ENCODE peak calls at places on chromosomes 5 and 9, in nine cellular contexts. One of them, this sample, is unnamed.

GRCh38 chr5:150816946-150817345 is 29.4 kb upstream of the IRGM start:
- DNase-seq in lung microvascular endothelial cell: no peak
- DNase-seq in NB4: no peak
- DNase-seq in MCF 10A: no peak
- DNase-seq in left ventricle myocardium inferior: no peak
- DNase-seq in stimulated activated CD8-positive, alpha-beta memory T cell treated with anti-CD3 and anti-CD28 coated beads, Interleukin-2, amount 100 ng/mL, for 1 hour: no peak
- DNase-seq in retinal pigment epithelial cell: no peak
- DNase-seq in NCI-H460: no peak
- DNase-seq in ELF-1: peak
- DNase-seq in this sample: no peak

GRCh38 chr5:132734687-132735086 is 2.7 kb downstream of the KIF3A start:
- DNase-seq in lung microvascular endothelial cell: no peak
- DNase-seq in NB4: no peak
- DNase-seq in MCF 10A: no peak
- DNase-seq in left ventricle myocardium inferior: no peak
- DNase-seq in stimulated activated CD8-positive, alpha-beta memory T cell treated with anti-CD3 and anti-CD28 coated beads, Interleukin-2, amount 100 ng/mL, for 1 hour: no peak
- DNase-seq in retinal pigment epithelial cell: no peak
- DNase-seq in NCI-H460: no peak
- DNase-seq in ELF-1: no peak
- DNase-seq in this sample: no peak

GRCh38 chr9:104923289-104923688 is 4.7 kb downstream of the ABCA1 start:
- DNase-seq in lung microvascular endothelial cell: no peak
- DNase-seq in NB4: peak
- DNase-seq in MCF 10A: peak
- DNase-seq in left ventricle myocardium inferior: no peak
- DNase-seq in stimulated activated CD8-positive, alpha-beta memory T cell treated with anti-CD3 and anti-CD28 coated beads, Interleukin-2, amount 100 ng/mL, for 1 hour: no peak
- DNase-seq in retinal pigment epithelial cell: peak
- DNase-seq in NCI-H460: no peak
- DNase-seq in ELF-1: no peak
- DNase-seq in this sample: no peak

GRCh38 chr5:68456756-68457217 is 241.2 kb downstream of the PIK3R1 start:
- DNase-seq in lung microvascular endothelial cell: peak
- DNase-seq in NB4: no peak
- DNase-seq in MCF 10A: peak
- DNase-seq in left ventricle myocardium inferior: no peak
- DNase-seq in stimulated activated CD8-positive, alpha-beta memory T cell treated with anti-CD3 and anti-CD28 coated beads, Interleukin-2, amount 100 ng/mL, for 1 hour: no peak
- DNase-seq in retinal pigment epithelial cell: peak
- DNase-seq in NCI-H460: no peak
- DNase-seq in ELF-1: no peak
- DNase-seq in this sample: peak

GRCh38 chr9:112049834-112050516 is 125.1 kb downstream of the SUSD1 start:
- DNase-seq in lung microvascular endothelial cell: no peak
- DNase-seq in NB4: no peak
- DNase-seq in MCF 10A: no peak
- DNase-seq in left ventricle myocardium inferior: no peak
- DNase-seq in stimulated activated CD8-positive, alpha-beta memory T cell treated with anti-CD3 and anti-CD28 coated beads, Interleukin-2, amount 100 ng/mL, for 1 hour: no peak
- DNase-seq in retinal pigment epithelial cell: no peak
- DNase-seq in NCI-H460: no peak
- DNase-seq in ELF-1: no peak
- DNase-seq in this sample: no peak

GRCh38 chr5:173056783-173057061 is 570 bp downstream of the CREBRF start:
- DNase-seq in lung microvascular endothelial cell: no peak
- DNase-seq in NB4: no peak
- DNase-seq in MCF 10A: no peak
- DNase-seq in left ventricle myocardium inferior: peak
- DNase-seq in stimulated activated CD8-positive, alpha-beta memory T cell treated with anti-CD3 and anti-CD28 coated beads, Interleukin-2, amount 100 ng/mL, for 1 hour: no peak
- DNase-seq in retinal pigment epithelial cell: no peak
- DNase-seq in NCI-H460: no peak
- DNase-seq in ELF-1: no peak
- DNase-seq in this sample: no peak

GRCh38 chr5:129554134-129554904 is 94.2 kb downstream of the ADAMTS19 start:
- DNase-seq in lung microvascular endothelial cell: no peak
- DNase-seq in NB4: no peak
- DNase-seq in MCF 10A: no peak
- DNase-seq in left ventricle myocardium inferior: no peak
- DNase-seq in stimulated activated CD8-positive, alpha-beta memory T cell treated with anti-CD3 and anti-CD28 coated beads, Interleukin-2, amount 100 ng/mL, for 1 hour: no peak
- DNase-seq in retinal pigment epithelial cell: no peak
- DNase-seq in NCI-H460: no peak
- DNase-seq in ELF-1: no peak
- DNase-seq in this sample: no peak

GRCh38 chr9:98818764-98819163 is 11.3 kb downstream of the GALNT12 start:
- DNase-seq in lung microvascular endothelial cell: no peak
- DNase-seq in NB4: no peak
- DNase-seq in MCF 10A: no peak
- DNase-seq in left ventricle myocardium inferior: no peak
- DNase-seq in stimulated activated CD8-positive, alpha-beta memory T cell treated with anti-CD3 and anti-CD28 coated beads, Interleukin-2, amount 100 ng/mL, for 1 hour: no peak
- DNase-seq in retinal pigment epithelial cell: no peak
- DNase-seq in NCI-H460: no peak
- DNase-seq in ELF-1: no peak
- DNase-seq in this sample: no peak

GRCh38 chr9:36861528-36862205 is 172.4 kb downstream of the PAX5 start:
- DNase-seq in lung microvascular endothelial cell: no peak
- DNase-seq in NB4: no peak
- DNase-seq in MCF 10A: no peak
- DNase-seq in left ventricle myocardium inferior: no peak
- DNase-seq in stimulated activated CD8-positive, alpha-beta memory T cell treated with anti-CD3 and anti-CD28 coated beads, Interleukin-2, amount 100 ng/mL, for 1 hour: no peak
- DNase-seq in retinal pigment epithelial cell: no peak
- DNase-seq in NCI-H460: no peak
- DNase-seq in ELF-1: no peak
- DNase-seq in this sample: no peak

GRCh38 chr5:77305921-77306320 is 95.4 kb downstream of the PDE8B start:
- DNase-seq in lung microvascular endothelial cell: no peak
- DNase-seq in NB4: no peak
- DNase-seq in MCF 10A: no peak
- DNase-seq in left ventricle myocardium inferior: no peak
- DNase-seq in stimulated activated CD8-positive, alpha-beta memory T cell treated with anti-CD3 and anti-CD28 coated beads, Interleukin-2, amount 100 ng/mL, for 1 hour: no peak
- DNase-seq in retinal pigment epithelial cell: no peak
- DNase-seq in NCI-H460: no peak
- DNase-seq in ELF-1: no peak
- DNase-seq in this sample: no peak